ENCODE peak calls at places on chromosomes 5 and 9, in ten cellular contexts. V, J, N, S, L, G, Z, O, A and F are unnamed samples.
A peak's percentile ranks its signal among the peaks of the same experiment; 100 is the strongest.

GRCh38 chr5:140800816-140801493 is at the start of gene PCDHA3:
- DNase-seq in V (no peak), J (no peak), N (peak; percentile 36), S (peak; percentile 12), L (no peak), G (no peak), Z (peak; percentile 18), O (peak; percentile 5), A (peak; percentile 41), F (no peak)

GRCh38 chr9:33795819-33796218 is 458 bp downstream of the PRSS3 start:
- DNase-seq in V (peak; percentile 4), J (no peak), N (no peak), S (no peak), L (no peak), G (no peak), Z (no peak), O (no peak), A (no peak), F (peak; percentile 46)

GRCh38 chr9:33331411-33331891 is 41.1 kb downstream of the NFX1 start:
- DNase-seq in V (no peak), J (no peak), N (no peak), S (no peak), L (no peak), G (no peak), Z (no peak), O (no peak), A (no peak), F (no peak)

GRCh38 chr5:33501260-33501659 is 60.5 kb downstream of the TARS1 start:
- DNase-seq in V (no peak), J (no peak), N (no peak), S (no peak), L (no peak), G (no peak), Z (no peak), O (no peak), A (no peak), F (no peak)

GRCh38 chr5:156956321-156956720 is 6.7 kb downstream of the TIMD4 start:
- DNase-seq in V (no peak), J (no peak), N (no peak), S (no peak), L (no peak), G (no peak), Z (no peak), O (no peak), A (no peak), F (no peak)

GRCh38 chr5:5103249-5103648 is 36.9 kb upstream of the ADAMTS16 start:
- DNase-seq in V (no peak), J (no peak), N (no peak), S (no peak), L (no peak), G (no peak), Z (no peak), O (no peak), A (peak; percentile 42), F (no peak)

GRCh38 chr9:76904661-76905457 is 1.1 kb downstream of the PRUNE2 start:
- DNase-seq in V (no peak), J (no peak), N (no peak), S (no peak), L (no peak), G (no peak), Z (no peak), O (no peak), A (peak; percentile 24), F (peak; percentile 71)

GRCh38 chr5:176532795-176533194 is 4.4 kb downstream of the RNF44 start:
- DNase-seq in V (no peak), J (no peak), N (no peak), S (no peak), L (no peak), G (no peak), Z (no peak), O (no peak), A (no peak), F (no peak)

GRCh38 chr5:106454050-106454449 is 1216.7 kb downstream of the EFNA5 start:
- DNase-seq in V (no peak), J (no peak), N (no peak), S (no peak), L (no peak), G (no peak), Z (no peak), O (no peak), A (no peak), F (no peak)

GRCh38 chr5:112160652-112161391 is 258.3 kb downstream of the EPB41L4A start:
- DNase-seq in V (peak; percentile 97), J (peak; percentile 84), N (peak; percentile 92), S (peak; percentile 77), L (peak; percentile 93), G (peak; percentile 71), Z (peak; percentile 89), O (peak; percentile 72), A (peak; percentile 91), F (peak; percentile 95)

GRCh38 chr9:121634329-121634784 is 17.1 kb upstream of the DAB2IP start:
- DNase-seq in V (no peak), J (no peak), N (no peak), S (no peak), L (no peak), G (no peak), Z (no peak), O (no peak), A (no peak), F (peak; percentile 51)

GRCh38 chr5:66671305-66671704 is 75.1 kb downstream of the MAST4 start:
- DNase-seq in V (no peak), J (no peak), N (no peak), S (no peak), L (no peak), G (no peak), Z (no peak), O (no peak), A (no peak), F (no peak)

GRCh38 chr5:116371935-116372334 is 202.7 kb downstream of the SEMA6A start:
- DNase-seq in V (no peak), J (no peak), N (no peak), S (no peak), L (no peak), G (no peak), Z (no peak), O (no peak), A (no peak), F (no peak)

GRCh38 chr9:16899611-16900010 is 29.1 kb upstream of the BNC2 start:
- DNase-seq in V (no peak), J (no peak), N (no peak), S (no peak), L (no peak), G (no peak), Z (no peak), O (no peak), A (peak; percentile 24), F (no peak)

GRCh38 chr9:108212179-108212578 is 643.6 kb downstream of the ACTL7B start:
- DNase-seq in V (no peak), J (no peak), N (peak; percentile 30), S (no peak), L (no peak), G (no peak), Z (no peak), O (no peak), A (no peak), F (peak; percentile 37)

GRCh38 chr5:90096415-90097081 is 313.0 kb downstream of the CETN3 start:
- DNase-seq in V (peak; percentile 74), J (no peak), N (peak; percentile 61), S (no peak), L (no peak), G (no peak), Z (no peak), O (no peak), A (peak; percentile 54), F (no peak)